ENCODE peak calls at places on chromosomes 6 and 20, in six cellular contexts. T, N, X, M, Z and U are unnamed samples.

GRCh38 chr6:153003294-153003645 is 761 bp upstream of the MTRF1L start:
- DNase-seq in T (no peak), X (no peak), Z (no peak), M (no peak), N (no peak), U (no peak)

GRCh38 chr20:57666834-57667157 is 43.0 kb downstream of the PMEPA1 start:
- DNase-seq in Z (no peak), M (no peak), N (no peak), T (no peak), X (no peak), U (no peak)

GRCh38 chr6:47403801-47404200 is 73.8 kb upstream of the CD2AP start:
- DNase-seq in N (no peak), T (no peak), X (no peak), Z (no peak), M (no peak), U (no peak)

GRCh38 chr20:41169791-41170351 is 32.5 kb downstream of the PLCG1 start:
- DNase-seq in X (no peak), M (peak; percentile 57), Z (no peak), T (peak; percentile 55), N (peak; percentile 85), U (no peak)

GRCh38 chr6:150788135-150788534 is 77.4 kb upstream of the MTHFD1L start:
- DNase-seq in X (no peak), N (no peak), M (no peak), T (no peak), Z (no peak), U (no peak)

GRCh38 chr20:38999217-38999616 is 37.1 kb downstream of the DHX35 start:
- DNase-seq in N (no peak), M (no peak), T (no peak), X (no peak), Z (no peak), U (no peak)

GRCh38 chr20:25584905-25585704 is at the start of gene NINL:
- DNase-seq in X (peak; percentile 36), T (peak; percentile 82), M (peak; percentile 55), N (peak; percentile 50), Z (peak; percentile 45), U (peak; percentile 38)

GRCh38 chr6:53038148-53038547 is 27.1 kb upstream of the FBXO9 start:
- DNase-seq in M (peak; percentile 13), Z (no peak), X (no peak), N (no peak), T (no peak), U (no peak)

GRCh38 chr20:13611726-13612125 is 27.0 kb downstream of the TASP1 start:
- DNase-seq in M (no peak), N (no peak), X (no peak), Z (no peak), T (no peak), U (no peak)

GRCh38 chr6:34791842-34792604 is at the start of gene BLTP3A:
- DNase-seq in T (peak; percentile 89), M (peak; percentile 45), N (peak; percentile 55), Z (peak; percentile 94), X (peak; percentile 76), U (peak; percentile 78)

GRCh38 chr6:105321207-105321606 is 81.7 kb downstream of the PREP start:
- DNase-seq in M (no peak), N (no peak), T (no peak), Z (no peak), X (no peak), U (no peak)

GRCh38 chr6:46329568-46329967 is 158.8 kb upstream of the ENPP5 start:
- DNase-seq in N (peak; percentile 15), M (peak; percentile 38), T (no peak), X (no peak), Z (no peak), U (no peak)

GRCh38 chr20:9306521-9306920 is 207.9 kb upstream of the LAMP5 start:
- DNase-seq in N (peak; percentile 88), X (no peak), T (no peak), Z (no peak), M (peak; percentile 66), U (no peak)

GRCh38 chr6:30740993-30741784 is 1.3 kb downstream of the FLOT1 start:
- DNase-seq in T (no peak), X (no peak), N (peak; percentile 65), M (no peak), Z (no peak), U (no peak)

GRCh38 chr20:16571333-16571732 is 1.9 kb downstream of the KIF16B start:
- DNase-seq in M (no peak), N (no peak), T (no peak), Z (no peak), X (no peak), U (no peak)

GRCh38 chr20:31713312-31714049 is 9.2 kb downstream of the BCL2L1 start:
- DNase-seq in N (peak; percentile 97), Z (no peak), X (no peak), T (peak; percentile 81), M (peak; percentile 85), U (no peak)

GRCh38 chr6:30615219-30615957 is 1.7 kb downstream of the PPP1R10 start:
- DNase-seq in Z (no peak), T (no peak), X (peak; percentile 47), M (peak; percentile 89), N (peak; percentile 88), U (peak; percentile 29)

GRCh38 chr20:3887870-3888614 is 1.1 kb upstream of the PANK2 start:
- DNase-seq in T (no peak), Z (no peak), M (no peak), X (no peak), N (no peak), U (no peak)

GRCh38 chr20:35801865-35802264 is 30.1 kb downstream of the PHF20 start:
- DNase-seq in T (no peak), Z (no peak), N (no peak), M (no peak), X (no peak), U (no peak)

GRCh38 chr6:135532559-135532958 is 35.0 kb upstream of the AHI1 start:
- DNase-seq in T (no peak), M (no peak), Z (no peak), X (no peak), N (no peak), U (no peak)

GRCh38 chr6:138795809-138796469 is at the start of gene ECT2L:
- DNase-seq in N (peak; percentile 57), M (peak; percentile 64), Z (no peak), T (peak; percentile 88), X (no peak), U (no peak)

GRCh38 chr6:136051140-136051775 is 198.9 kb downstream of the MTFR2 start:
- DNase-seq in X (no peak), Z (no peak), T (no peak), M (peak; percentile 59), N (peak; percentile 67), U (no peak)

GRCh38 chr6:148811472-148811871 is 64.6 kb downstream of the UST start:
- DNase-seq in X (no peak), M (no peak), Z (no peak), T (no peak), N (no peak), U (no peak)

GRCh38 chr6:108805611-108806181 is 42.5 kb upstream of the ARMC2 start:
- DNase-seq in M (no peak), N (no peak), X (no peak), T (no peak), Z (peak; percentile 32), U (no peak)

GRCh38 chr20:63120286-63121090 is 95.4 kb downstream of the YTHDF1 start:
- DNase-seq in T (peak; percentile 40), M (no peak), Z (no peak), X (no peak), N (no peak), U (no peak)

GRCh38 chr20:59018817-59019216 is 412 bp upstream of the TUBB1 start:
- DNase-seq in Z (no peak), N (no peak), M (no peak), X (no peak), T (no peak), U (no peak)

GRCh38 chr20:10917826-10918225 is 244.0 kb upstream of the JAG1 start:
- DNase-seq in X (no peak), M (no peak), Z (no peak), N (no peak), T (no peak), U (no peak)
- TF ChIP-seq CTCF in X (no peak), M (no peak), Z (no peak), N (no peak), T (no peak), U (no peak)

DNA sequence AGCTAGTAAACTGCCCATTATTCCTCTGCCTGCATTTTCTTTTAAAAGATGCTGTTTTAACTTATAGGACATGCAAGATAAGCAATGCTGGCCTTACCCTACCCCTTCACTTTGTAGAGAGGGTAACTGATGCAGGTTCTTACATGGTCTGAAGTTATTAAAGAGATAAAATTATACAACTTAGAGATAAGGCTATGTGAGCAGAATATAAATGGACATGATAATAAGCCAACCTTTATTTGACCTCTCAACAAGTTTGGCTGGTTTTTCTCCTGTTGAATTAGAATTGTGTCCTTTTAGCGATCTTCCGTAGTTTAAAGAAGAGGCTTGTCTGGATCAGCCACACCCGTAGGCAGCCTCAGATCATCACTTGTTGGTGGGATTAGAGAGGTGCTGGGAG is 377.0 kb downstream of the BTBD3 start:
- DNase-seq in N (no peak), M (no peak), X (no peak), T (no peak), Z (no peak), U (no peak)
- TF ChIP-seq CTCF in N (no peak), M (no peak), X (no peak), T (no peak), Z (no peak), U (no peak)

GRCh38 chr6:81727876-81728517 is 24.5 kb downstream of the TENT5A start:
- DNase-seq in T (no peak), Z (no peak), N (no peak), M (no peak), X (no peak), U (no peak)
- TF ChIP-seq CTCF in T (no peak), Z (no peak), N (no peak), M (no peak), X (no peak), U (no peak)

DNA sequence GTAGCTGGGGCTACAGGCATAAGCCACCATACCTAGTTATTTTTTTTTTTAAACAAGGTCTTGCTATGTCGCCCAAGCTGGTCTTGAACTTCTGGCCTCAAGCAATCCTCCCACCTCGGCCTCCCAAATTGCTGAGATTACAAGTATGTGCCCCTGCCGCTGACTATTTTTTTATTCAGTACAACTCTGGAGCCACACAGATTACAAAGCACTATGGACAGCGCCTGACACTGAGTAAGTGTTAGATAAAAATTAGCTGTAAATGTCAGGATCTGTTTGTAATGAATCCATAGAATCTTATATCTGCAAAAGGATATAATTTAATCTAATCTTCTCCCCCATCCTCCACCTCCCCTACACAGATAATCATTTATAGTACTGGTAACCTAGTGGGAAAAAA is 15.3 kb upstream of the COL12A1 start:
- DNase-seq in T (no peak), N (no peak), X (no peak), M (no peak), Z (no peak), U (no peak)
- TF ChIP-seq CTCF in T (no peak), N (no peak), X (no peak), M (no peak), Z (no peak), U (no peak)

GRCh38 chr6:144244688-144245087 is 40.4 kb upstream of the UTRN start:
- DNase-seq in X (no peak), M (no peak), Z (no peak), T (no peak), N (no peak), U (no peak)
- TF ChIP-seq CTCF in X (no peak), M (no peak), Z (no peak), T (no peak), N (no peak), U (no peak)